ENCODE peak calls at places on chromosomes 11 and 22, in ten cellular contexts. R is neuronal stem cell, P is neural progenitor cell, W is fibroblast of lung, Z is mesendoderm, T is mesenchymal stem cell, E is IMR-90, N is GM23248, L is H9, X is endodermal cell. U is an unnamed sample. For H3K4me1 and H3K27me3, the result is how much of the 10 kb centered on the place peaks cover.

GRCh38 chr11:862028-862703 is 19.5 kb downstream of the TSPAN4 start:
- DNase-seq in T (no peak), L (no peak), N (no peak), W (peak), E (no peak), X (no peak), R (no peak), Z (no peak), P (peak), U (peak)

GRCh38 chr11:131491503-131491902 is 121.1 kb downstream of the NTM start:
- DNase-seq in E (peak), T (peak), X (no peak), Z (no peak), N (peak), P (no peak), R (no peak), L (no peak), W (peak), U (peak)

GRCh38 chr22:20437253-20438065 is at the start of gene SCARF2:
- DNase-seq in T (peak), R (peak), L (peak), Z (peak), X (peak), E (peak), N (peak), W (peak), P (peak), U (peak)

GRCh38 chr11:134702827-134703226 is 290.8 kb upstream of the B3GAT1 start:
- DNase-seq in N (no peak), P (no peak), X (no peak), W (no peak), E (no peak), R (no peak), L (no peak), T (no peak), Z (no peak), U (no peak)

GRCh38 chr11:72589802-72590761 is 84.1 kb downstream of the PDE2A start:
- DNase-seq in R (peak), W (peak), T (peak), N (peak), X (peak), P (peak), E (no peak), Z (peak), L (peak), U (peak)

GRCh38 chr11:77100166-77101042 is 2.2 kb upstream of the OMP start:
- DNase-seq in R (no peak), P (no peak), L (no peak), E (no peak), N (no peak), W (no peak), T (no peak), X (no peak), Z (no peak), U (no peak)

GRCh38 chr11:36312593-36312990 is 16.5 kb downstream of the PRR5L start:
- DNase-seq in P (no peak), E (peak), W (peak), R (no peak), N (peak), Z (no peak), X (no peak), L (no peak), T (peak), U (peak)

GRCh38 chr11:114053406-114053805 is 6.1 kb upstream of the ZBTB16 start:
- DNase-seq in W (no peak), L (no peak), P (no peak), T (no peak), E (no peak), X (no peak), R (no peak), Z (no peak), N (no peak), U (no peak)

GRCh38 chr11:31974737-31975136 is 116.1 kb upstream of the RCN1 start:
- DNase-seq in R (no peak), L (no peak), N (peak), Z (no peak), T (no peak), E (peak), P (no peak), W (peak), X (no peak), U (peak)

GRCh38 chr11:2664886-2665746 is 34.7 kb downstream of the KCNQ1OT1 start:
- DNase-seq in T (no peak), L (peak), X (peak), W (no peak), N (no peak), Z (no peak), E (no peak), R (no peak), P (no peak), U (peak)

GRCh38 chr11:124194696-124195418 is 11.7 kb downstream of the OR10D3 start:
- DNase-seq in R (peak), X (peak), N (peak), L (peak), P (peak), Z (peak), E (peak), W (peak), T (peak), U (peak)

GRCh38 chr11:12803086-12803826 is 129.0 kb downstream of the TEAD1 start:
- DNase-seq in L (no peak), X (no peak), N (peak), R (peak), T (peak), Z (peak), W (peak), E (peak), P (peak), U (peak)

GRCh38 chr11:112024178-112024777 is 930 bp upstream of the DLAT start:
- DNase-seq in N (no peak), T (no peak), R (peak), Z (peak), L (no peak), W (no peak), X (no peak), E (no peak), P (peak), U (no peak)

GRCh38 chr22:37208401-37209139 is 3.7 kb downstream of the SSTR3 start:
- DNase-seq in Z (no peak), P (no peak), R (no peak), X (no peak), E (no peak), N (no peak), W (no peak), L (no peak), T (no peak), U (no peak)

GRCh38 chr22:24981656-24982055 is 29.1 kb downstream of the KIAA1671 start:
- DNase-seq in T (no peak), L (no peak), R (no peak), E (no peak), Z (no peak), X (no peak), N (no peak), W (no peak), P (no peak), U (no peak)
- H3K4me1 ChIP-seq in T (under half), L (under half), R (under half), E (under half), Z (under half), X (under half), N (under half), W (under half), P (under half), U (under half)

DNA sequence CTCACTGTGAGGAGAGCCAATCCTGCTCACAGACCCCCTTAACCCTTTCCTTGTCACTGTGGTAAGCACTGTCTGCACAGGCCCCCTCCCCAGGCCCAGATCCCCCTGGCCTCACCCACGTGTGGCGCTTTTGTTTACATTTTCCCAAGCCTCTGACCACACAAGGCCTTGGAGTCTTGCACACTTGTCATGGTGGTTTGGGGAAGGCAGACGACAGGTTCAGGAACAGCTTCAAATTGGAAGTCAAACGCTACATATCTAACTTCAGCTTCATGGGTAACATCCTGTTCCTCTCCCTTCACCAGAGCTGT is 68.8 kb upstream of the MYOD1 start:
- DNase-seq in L (no peak), T (no peak), R (no peak), X (peak), Z (no peak), P (no peak), W (no peak), E (no peak), N (no peak), U (no peak)
- H3K9ac ChIP-seq in L (no peak), T (no peak), R (no peak), X (no peak), Z (no peak), P (no peak), W (no peak), E (no peak), N (no peak), U (no peak)

GRCh38 chr11:64736654-64737053 is 7.3 kb downstream of the RASGRP2 start:
- DNase-seq in T (no peak), L (no peak), X (no peak), R (no peak), P (peak), E (no peak), Z (no peak), N (no peak), W (no peak), U (no peak)

GRCh38 chr11:64734786-64735761 is 8.9 kb downstream of the RASGRP2 start:
- DNase-seq in P (peak), L (no peak), T (no peak), W (no peak), R (no peak), E (no peak), Z (no peak), X (no peak), N (no peak), U (no peak)

GRCh38 chr11:64739871-64740270 is 4.1 kb downstream of the RASGRP2 start:
- DNase-seq in P (no peak), X (no peak), W (no peak), N (no peak), E (no peak), L (no peak), T (no peak), R (no peak), Z (no peak), U (no peak)

GRCh38 chr11:64741393-64742086 is 2.4 kb downstream of the RASGRP2 start:
- DNase-seq in X (peak), L (peak), T (no peak), Z (peak), E (no peak), N (no peak), R (no peak), P (peak), W (no peak), U (no peak)

DNA sequence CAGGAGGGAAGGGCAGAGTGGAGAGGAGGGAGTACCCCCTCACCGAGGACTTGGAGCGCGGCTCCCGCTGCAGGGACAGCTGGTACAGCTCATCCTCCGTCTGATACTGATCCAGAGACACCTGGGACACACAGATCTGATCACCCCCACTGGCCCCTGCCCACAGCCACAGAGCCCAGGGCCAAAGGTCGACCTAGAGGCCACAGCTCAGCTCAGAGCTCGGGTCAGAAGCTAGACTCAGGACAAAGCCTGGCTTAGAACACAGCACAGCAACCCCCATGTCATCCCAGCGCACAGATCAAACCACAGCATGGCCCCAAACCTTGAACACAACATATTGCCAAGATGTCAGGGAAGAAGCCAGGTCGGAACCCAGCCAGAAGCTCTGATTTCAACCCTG is 8.1 kb downstream of the RASGRP2 start:
- DNase-seq in E (no peak), T (no peak), W (no peak), N (no peak), Z (no peak), R (no peak), P (peak), L (no peak), X (no peak), U (no peak)
- H3K27me3 ChIP-seq in E (half or more), T (under half), W (under half), N (under half), Z (under half), R (under half), P (under half), L (under half), X (under half), U (under half)

GRCh38 chr11:59267196-59267595 is 54.5 kb upstream of the MPEG1 start:
- DNase-seq in P (no peak), W (no peak), Z (no peak), X (peak), L (no peak), R (no peak), N (no peak), T (no peak), E (no peak), U (no peak)
- H3K4me1 ChIP-seq in P (under half), W (under half), Z (under half), X (under half), L (under half), R (under half), N (under half), T (under half), E (under half), U (under half)

GRCh38 chr11:104127828-104128227 is 36.1 kb downstream of the PDGFD start:
- DNase-seq in N (peak), R (no peak), Z (peak), L (no peak), X (no peak), T (peak), E (peak), W (peak), P (no peak), U (no peak)

GRCh38 chr11:104124979-104125378 is 39.0 kb downstream of the PDGFD start:
- DNase-seq in T (no peak), N (no peak), W (no peak), L (no peak), R (no peak), Z (no peak), E (no peak), X (no peak), P (no peak), U (no peak)

GRCh38 chr11:104126464-104126863 is 37.5 kb downstream of the PDGFD start:
- DNase-seq in N (no peak), P (no peak), T (no peak), R (no peak), X (no peak), Z (no peak), L (no peak), W (no peak), E (no peak), U (no peak)

GRCh38 chr11:104130161-104130560 is 33.8 kb downstream of the PDGFD start:
- DNase-seq in R (no peak), P (peak), Z (no peak), X (no peak), E (no peak), L (no peak), N (no peak), W (no peak), T (no peak), U (no peak)

GRCh38 chr11:104129138-104129537 is 34.8 kb downstream of the PDGFD start:
- DNase-seq in N (no peak), W (no peak), Z (no peak), P (no peak), E (no peak), T (no peak), R (no peak), L (no peak), X (no peak), U (no peak)
- H3K9ac ChIP-seq in N (no peak), W (no peak), Z (no peak), P (no peak), E (no peak), T (no peak), R (no peak), L (no peak), X (no peak), U (no peak)

GRCh38 chr11:64572143-64572542 is 18.9 kb upstream of the SLC22A12 start:
- DNase-seq in E (no peak), P (no peak), T (no peak), L (no peak), Z (no peak), N (no peak), X (no peak), R (no peak), W (no peak), U (no peak)
- H3K27me3 ChIP-seq in E (under half), P (under half), T (under half), L (under half), Z (under half), N (under half), X (under half), R (under half), W (under half), U (under half)

DNA sequence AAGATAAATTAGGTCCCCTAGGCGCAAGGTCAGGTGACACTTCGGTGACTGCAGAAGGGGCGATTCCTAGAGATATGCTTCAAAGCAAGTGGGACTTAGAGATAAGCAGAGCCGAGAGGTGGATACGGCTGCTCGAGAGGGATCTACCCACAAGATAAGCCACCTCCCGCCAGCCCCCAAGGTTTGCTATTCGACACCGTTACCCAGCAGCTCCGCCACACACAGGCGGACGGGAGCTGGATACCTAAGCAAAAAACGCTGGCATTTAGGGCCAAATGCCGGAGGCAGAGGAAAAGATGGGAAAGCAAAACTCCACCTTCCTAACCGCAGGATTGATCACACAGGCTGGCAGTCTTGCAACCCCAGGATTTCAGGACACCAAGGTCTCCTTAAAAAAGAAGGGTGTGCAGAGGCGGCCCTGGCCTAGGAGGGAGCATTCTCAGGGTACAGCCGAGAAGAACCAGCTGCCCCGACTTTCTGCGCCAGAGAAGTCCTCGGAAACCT is 709 bp downstream of the FTH1 start:
- DNase-seq in E (no peak), L (no peak), Z (peak), T (peak), X (no peak), R (no peak), W (no peak), N (peak), P (peak), U (peak)
- H3K4me1 ChIP-seq in E (under half), L (under half), Z (under half), T (under half), X (under half), R (under half), W (under half), N (under half), P (under half), U (half or more)

DNA sequence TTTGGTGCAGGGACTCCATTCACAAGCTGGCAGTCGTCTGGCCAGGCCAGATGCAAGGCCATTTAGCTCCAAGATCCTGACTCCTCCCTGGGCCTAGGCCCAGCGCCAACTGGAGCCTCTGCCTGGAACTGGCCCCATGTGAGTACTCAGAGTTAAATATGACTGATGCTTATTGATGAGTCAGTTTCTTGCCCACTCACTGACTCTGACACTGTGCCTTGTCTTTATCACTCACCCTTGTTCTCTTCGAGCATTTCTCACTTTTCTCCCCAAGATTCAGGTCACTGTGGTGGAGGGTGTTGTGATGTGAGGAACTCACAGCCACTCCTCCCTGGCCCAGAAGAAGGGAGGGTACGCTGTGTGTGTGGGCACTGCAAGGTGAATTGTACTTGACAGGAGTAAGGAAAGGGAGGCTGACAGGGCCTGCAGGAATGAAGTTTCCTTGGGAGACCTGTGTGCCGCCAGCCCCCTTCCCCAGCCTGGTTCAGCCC is 23.2 kb upstream of the ST3GAL4 start:
- DNase-seq in L (no peak), N (peak), T (peak), E (peak), R (no peak), P (no peak), W (peak), X (no peak), Z (no peak), U (peak)
- H3K9ac ChIP-seq in L (no peak), N (peak), T (no peak), E (no peak), R (no peak), P (no peak), W (peak), X (no peak), Z (no peak), U (peak)

DNA sequence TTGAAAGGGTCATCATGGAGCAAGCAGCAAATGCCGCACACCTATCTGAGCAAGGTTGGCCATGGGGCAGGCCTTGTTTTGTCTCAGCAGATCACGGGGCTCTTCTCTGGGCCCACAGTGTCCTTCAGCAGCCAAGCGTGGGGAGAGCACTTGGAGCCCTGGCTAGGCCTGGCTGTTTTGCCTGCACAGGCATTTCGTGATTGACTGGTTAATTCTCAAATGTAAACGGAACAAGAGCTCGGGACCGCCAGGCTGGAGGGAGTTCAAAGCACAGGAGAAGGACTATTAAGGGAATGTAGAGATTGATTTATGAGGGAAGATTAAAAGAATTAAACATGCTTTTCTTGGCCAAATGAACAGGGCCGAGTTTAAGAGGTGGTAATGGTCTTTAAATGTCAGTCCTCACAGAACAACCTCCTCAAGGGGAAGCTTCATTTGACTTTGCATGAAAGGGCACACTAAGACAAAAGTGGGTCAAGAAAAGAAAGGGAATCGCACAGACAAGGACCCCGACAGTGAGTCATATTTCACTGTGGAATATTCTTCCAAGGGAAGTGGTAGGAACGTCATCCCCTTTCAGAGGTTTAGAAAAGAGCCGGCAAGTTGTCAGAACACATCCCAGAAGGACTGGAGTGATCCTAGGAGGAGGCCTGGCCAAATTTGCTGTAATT is 20.7 kb downstream of the SPON1 start:
- DNase-seq in T (peak), R (no peak), N (peak), W (peak), E (peak), P (no peak), Z (no peak), L (no peak), X (no peak), U (peak)
- H3K27me3 ChIP-seq in T (under half), R (under half), N (under half), W (under half), E (under half), P (under half), Z (under half), L (under half), X (under half), U (under half)

GRCh38 chr11:19679952-19680823 is 32.4 kb upstream of the NAV2 start:
- DNase-seq in N (peak), R (no peak), W (peak), L (peak), Z (peak), P (peak), T (peak), X (peak), E (peak), U (peak)

GRCh38 chr11:19674831-19675230 is 37.8 kb upstream of the NAV2 start:
- DNase-seq in X (no peak), R (no peak), L (no peak), W (no peak), N (no peak), P (no peak), Z (no peak), T (no peak), E (no peak), U (no peak)

GRCh38 chr11:19675397-19675796 is 37.2 kb upstream of the NAV2 start:
- DNase-seq in X (no peak), R (no peak), P (no peak), T (no peak), W (no peak), E (no peak), Z (no peak), N (no peak), L (no peak), U (no peak)

GRCh38 chr11:19676508-19677379 is 35.9 kb upstream of the NAV2 start:
- DNase-seq in Z (no peak), L (no peak), N (no peak), R (no peak), W (no peak), X (no peak), E (no peak), T (no peak), P (no peak), U (no peak)

GRCh38 chr11:19677380-19678080 is 35.1 kb upstream of the NAV2 start:
- DNase-seq in N (no peak), Z (no peak), L (no peak), X (no peak), W (peak), T (no peak), R (no peak), P (no peak), E (no peak), U (no peak)
- H3K4me1 ChIP-seq in N (under half), Z (under half), L (under half), X (under half), W (under half), T (under half), R (under half), P (under half), E (under half), U (half or more)